ENCODE peak calls at places on chromosomes 12 and 14, in six cellular contexts. One of them, this sample, is unnamed.
A peak's percentile ranks its signal among the peaks of the same experiment; 100 is the strongest.

GRCh38 chr12:10632226-10632625 is 18.8 kb upstream of the MAGOHB start:
- DNase-seq in activated T-cell treated with anti-CD3 and anti-CD28 coated beads for 1 hour: no peak
- DNase-seq in H9: no peak
- DNase-seq in MCF 10A: no peak
- DNase-seq in cerebellum: no peak
- DNase-seq in foreskin fibroblast: no peak
- DNase-seq in this sample: no peak

GRCh38 chr12:70028515-70028914 is 203.5 kb downstream of the MYRFL start:
- DNase-seq in activated T-cell treated with anti-CD3 and anti-CD28 coated beads for 1 hour: no peak
- DNase-seq in H9: no peak
- DNase-seq in MCF 10A: no peak
- DNase-seq in cerebellum: no peak
- DNase-seq in foreskin fibroblast: no peak
- DNase-seq in this sample: no peak

GRCh38 chr12:95788637-95789036 is 1.9 kb downstream of the NTN4 start:
- DNase-seq in activated T-cell treated with anti-CD3 and anti-CD28 coated beads for 1 hour: no peak
- DNase-seq in H9: no peak
- DNase-seq in MCF 10A: peak; percentile 53
- DNase-seq in cerebellum: no peak
- DNase-seq in foreskin fibroblast: peak; percentile 47
- DNase-seq in this sample: peak; percentile 38

GRCh38 chr12:64034901-64035576 is 187.1 kb downstream of the KICS2 start:
- DNase-seq in activated T-cell treated with anti-CD3 and anti-CD28 coated beads for 1 hour: no peak
- DNase-seq in H9: no peak
- DNase-seq in MCF 10A: no peak
- DNase-seq in cerebellum: no peak
- DNase-seq in foreskin fibroblast: no peak
- DNase-seq in this sample: no peak

GRCh38 chr12:13436696-13437391 is 240.3 kb downstream of the EMP1 start:
- DNase-seq in activated T-cell treated with anti-CD3 and anti-CD28 coated beads for 1 hour: no peak
- DNase-seq in H9: no peak
- DNase-seq in MCF 10A: peak; percentile 74
- DNase-seq in cerebellum: no peak
- DNase-seq in foreskin fibroblast: peak; percentile 15
- DNase-seq in this sample: peak; percentile 89

GRCh38 chr12:26153421-26154154 is 28.8 kb upstream of the BHLHE41 start:
- DNase-seq in activated T-cell treated with anti-CD3 and anti-CD28 coated beads for 1 hour: no peak
- DNase-seq in H9: no peak
- DNase-seq in MCF 10A: peak; percentile 75
- DNase-seq in cerebellum: no peak
- DNase-seq in foreskin fibroblast: peak; percentile 92
- DNase-seq in this sample: peak; percentile 93

GRCh38 chr14:34030864-34031263 is 80.0 kb upstream of the EGLN3 start:
- DNase-seq in activated T-cell treated with anti-CD3 and anti-CD28 coated beads for 1 hour: no peak
- DNase-seq in H9: no peak
- DNase-seq in MCF 10A: peak; percentile 11
- DNase-seq in cerebellum: no peak
- DNase-seq in foreskin fibroblast: peak; percentile 22
- DNase-seq in this sample: peak; percentile 20

GRCh38 chr14:99215277-99215676 is 56.7 kb downstream of the BCL11B start:
- DNase-seq in activated T-cell treated with anti-CD3 and anti-CD28 coated beads for 1 hour: no peak
- DNase-seq in H9: no peak
- DNase-seq in MCF 10A: peak; percentile 7
- DNase-seq in cerebellum: peak; percentile 39
- DNase-seq in foreskin fibroblast: peak; percentile 32
- DNase-seq in this sample: peak; percentile 80

GRCh38 chr14:75783184-75783583 is 122.1 kb downstream of the TTLL5 start:
- DNase-seq in activated T-cell treated with anti-CD3 and anti-CD28 coated beads for 1 hour: no peak
- DNase-seq in H9: no peak
- DNase-seq in MCF 10A: no peak
- DNase-seq in cerebellum: no peak
- DNase-seq in foreskin fibroblast: no peak
- DNase-seq in this sample: no peak

GRCh38 chr12:107277850-107278249 is 184.5 kb upstream of the CRY1 start:
- DNase-seq in activated T-cell treated with anti-CD3 and anti-CD28 coated beads for 1 hour: no peak
- DNase-seq in H9: no peak
- DNase-seq in MCF 10A: peak; percentile 9
- DNase-seq in cerebellum: no peak
- DNase-seq in foreskin fibroblast: peak; percentile 58
- DNase-seq in this sample: peak; percentile 55

GRCh38 chr12:80045594-80045993 is 53.7 kb upstream of the OTOGL start:
- DNase-seq in activated T-cell treated with anti-CD3 and anti-CD28 coated beads for 1 hour: no peak
- DNase-seq in H9: no peak
- DNase-seq in MCF 10A: peak; percentile 55
- DNase-seq in cerebellum: no peak
- DNase-seq in foreskin fibroblast: peak; percentile 80
- DNase-seq in this sample: peak; percentile 67

GRCh38 chr12:108099085-108099484 is 30.0 kb upstream of the WSCD2 start:
- DNase-seq in activated T-cell treated with anti-CD3 and anti-CD28 coated beads for 1 hour: no peak
- DNase-seq in H9: no peak
- DNase-seq in MCF 10A: peak; percentile 18
- DNase-seq in cerebellum: peak; percentile 22
- DNase-seq in foreskin fibroblast: no peak
- DNase-seq in this sample: no peak

GRCh38 chr12:58588771-58589170 is 331.5 kb downstream of the LRIG3 start:
- DNase-seq in activated T-cell treated with anti-CD3 and anti-CD28 coated beads for 1 hour: no peak
- DNase-seq in H9: no peak
- DNase-seq in MCF 10A: peak; percentile 68
- DNase-seq in cerebellum: no peak
- DNase-seq in foreskin fibroblast: peak; percentile 74
- DNase-seq in this sample: no peak

GRCh38 chr14:92687681-92688433 is 60.6 kb downstream of the LGMN start:
- DNase-seq in activated T-cell treated with anti-CD3 and anti-CD28 coated beads for 1 hour: no peak
- DNase-seq in H9: peak; percentile 53
- DNase-seq in MCF 10A: no peak
- DNase-seq in cerebellum: peak; percentile 24
- DNase-seq in foreskin fibroblast: no peak
- DNase-seq in this sample: no peak

GRCh38 chr14:20620798-20621478 is 20.6 kb downstream of the OR6S1 start:
- DNase-seq in activated T-cell treated with anti-CD3 and anti-CD28 coated beads for 1 hour: no peak
- DNase-seq in H9: no peak
- DNase-seq in MCF 10A: peak; percentile 17
- DNase-seq in cerebellum: no peak
- DNase-seq in foreskin fibroblast: no peak
- DNase-seq in this sample: no peak

GRCh38 chr14:101948666-101949205 is 15.6 kb upstream of the DYNC1H1 start:
- DNase-seq in activated T-cell treated with anti-CD3 and anti-CD28 coated beads for 1 hour: no peak
- DNase-seq in H9: no peak
- DNase-seq in MCF 10A: no peak
- DNase-seq in cerebellum: no peak
- DNase-seq in foreskin fibroblast: no peak
- DNase-seq in this sample: no peak

GRCh38 chr12:8890313-8891084 is 23.8 kb upstream of the PHC1 start:
- DNase-seq in activated T-cell treated with anti-CD3 and anti-CD28 coated beads for 1 hour: peak; percentile 38
- DNase-seq in H9: peak; percentile 73
- DNase-seq in MCF 10A: peak; percentile 67
- DNase-seq in cerebellum: peak; percentile 71
- DNase-seq in foreskin fibroblast: peak; percentile 17
- DNase-seq in this sample: peak; percentile 11

GRCh38 chr12:5620896-5621295 is 189.0 kb downstream of the NTF3 start:
- DNase-seq in activated T-cell treated with anti-CD3 and anti-CD28 coated beads for 1 hour: no peak
- DNase-seq in H9: peak; percentile 21
- DNase-seq in MCF 10A: no peak
- DNase-seq in cerebellum: no peak
- DNase-seq in foreskin fibroblast: no peak
- DNase-seq in this sample: no peak

GRCh38 chr14:98177551-98177950 is 1094.4 kb downstream of the BCL11B start:
- DNase-seq in activated T-cell treated with anti-CD3 and anti-CD28 coated beads for 1 hour: no peak
- DNase-seq in H9: no peak
- DNase-seq in MCF 10A: no peak
- DNase-seq in cerebellum: no peak
- DNase-seq in foreskin fibroblast: no peak
- DNase-seq in this sample: no peak

GRCh38 chr14:23356036-23356435 is 3.3 kb upstream of the SLC22A17 start:
- DNase-seq in activated T-cell treated with anti-CD3 and anti-CD28 coated beads for 1 hour: no peak
- DNase-seq in H9: no peak
- DNase-seq in MCF 10A: no peak
- DNase-seq in cerebellum: no peak
- DNase-seq in foreskin fibroblast: no peak
- DNase-seq in this sample: no peak

GRCh38 chr12:31029916-31030562 is 43.6 kb upstream of the DDX11 start:
- DNase-seq in activated T-cell treated with anti-CD3 and anti-CD28 coated beads for 1 hour: no peak
- DNase-seq in H9: peak; percentile 22
- DNase-seq in MCF 10A: no peak
- DNase-seq in cerebellum: no peak
- DNase-seq in foreskin fibroblast: no peak
- DNase-seq in this sample: no peak

GRCh38 chr12:88553941-88554658 is 26.2 kb downstream of the KITLG start:
- DNase-seq in activated T-cell treated with anti-CD3 and anti-CD28 coated beads for 1 hour: no peak
- DNase-seq in H9: no peak
- DNase-seq in MCF 10A: peak; percentile 94
- DNase-seq in cerebellum: no peak
- DNase-seq in foreskin fibroblast: peak; percentile 83
- DNase-seq in this sample: peak; percentile 53

GRCh38 chr12:113075137-113075683 is 18.7 kb downstream of the DTX1 start:
- DNase-seq in activated T-cell treated with anti-CD3 and anti-CD28 coated beads for 1 hour: no peak
- DNase-seq in H9: no peak
- DNase-seq in MCF 10A: no peak
- DNase-seq in cerebellum: no peak
- DNase-seq in foreskin fibroblast: no peak
- DNase-seq in this sample: no peak

GRCh38 chr14:67532998-67533753 is at the start of gene PLEKHH1:
- DNase-seq in activated T-cell treated with anti-CD3 and anti-CD28 coated beads for 1 hour: peak; percentile 24
- DNase-seq in H9: peak; percentile 83
- DNase-seq in MCF 10A: peak; percentile 80
- DNase-seq in cerebellum: peak; percentile 78
- DNase-seq in foreskin fibroblast: peak; percentile 62
- DNase-seq in this sample: peak; percentile 91

GRCh38 chr12:108915632-108916133 is 35.8 kb downstream of the DAO start:
- DNase-seq in activated T-cell treated with anti-CD3 and anti-CD28 coated beads for 1 hour: no peak
- DNase-seq in H9: no peak
- DNase-seq in MCF 10A: no peak
- DNase-seq in cerebellum: no peak
- DNase-seq in foreskin fibroblast: no peak
- DNase-seq in this sample: peak; percentile 7

GRCh38 chr12:110813298-110813697 is 33.5 kb upstream of the CCDC63 start:
- DNase-seq in activated T-cell treated with anti-CD3 and anti-CD28 coated beads for 1 hour: no peak
- DNase-seq in H9: peak; percentile 50
- DNase-seq in MCF 10A: no peak
- DNase-seq in cerebellum: no peak
- DNase-seq in foreskin fibroblast: no peak
- DNase-seq in this sample: no peak

GRCh38 chr14:59377485-59377884 is 87.7 kb downstream of the GPR135 start:
- DNase-seq in activated T-cell treated with anti-CD3 and anti-CD28 coated beads for 1 hour: no peak
- DNase-seq in H9: no peak
- DNase-seq in MCF 10A: no peak
- DNase-seq in cerebellum: no peak
- DNase-seq in foreskin fibroblast: no peak
- DNase-seq in this sample: no peak

GRCh38 chr14:94805726-94806288 is 35.9 kb upstream of the GSC start:
- DNase-seq in activated T-cell treated with anti-CD3 and anti-CD28 coated beads for 1 hour: no peak
- DNase-seq in H9: no peak
- DNase-seq in MCF 10A: no peak
- DNase-seq in cerebellum: no peak
- DNase-seq in foreskin fibroblast: no peak
- DNase-seq in this sample: no peak

GRCh38 chr12:59579616-59580015 is 16.2 kb upstream of the SLC16A7 start:
- DNase-seq in activated T-cell treated with anti-CD3 and anti-CD28 coated beads for 1 hour: no peak
- DNase-seq in H9: no peak
- DNase-seq in MCF 10A: no peak
- DNase-seq in cerebellum: no peak
- DNase-seq in foreskin fibroblast: no peak
- DNase-seq in this sample: no peak

GRCh38 chr14:35403397-35404245 is 928 bp downstream of the NFKBIA start:
- DNase-seq in activated T-cell treated with anti-CD3 and anti-CD28 coated beads for 1 hour: peak; percentile 93
- DNase-seq in H9: peak; percentile 85
- DNase-seq in MCF 10A: peak; percentile 93
- DNase-seq in cerebellum: peak; percentile 86
- DNase-seq in foreskin fibroblast: peak; percentile 93
- DNase-seq in this sample: peak; percentile 97

GRCh38 chr14:102829106-102829505 is 51.9 kb downstream of the TRAF3 start:
- DNase-seq in activated T-cell treated with anti-CD3 and anti-CD28 coated beads for 1 hour: no peak
- DNase-seq in H9: no peak
- DNase-seq in MCF 10A: no peak
- DNase-seq in cerebellum: no peak
- DNase-seq in foreskin fibroblast: no peak
- DNase-seq in this sample: no peak

GRCh38 chr12:12266389-12266872 is 413 bp downstream of the LRP6 start:
- DNase-seq in activated T-cell treated with anti-CD3 and anti-CD28 coated beads for 1 hour: no peak
- DNase-seq in H9: no peak
- DNase-seq in MCF 10A: peak; percentile 27
- DNase-seq in cerebellum: peak; percentile 21
- DNase-seq in foreskin fibroblast: no peak
- DNase-seq in this sample: no peak

GRCh38 chr14:70685480-70686197 is 43.9 kb downstream of the TTC9 start:
- DNase-seq in activated T-cell treated with anti-CD3 and anti-CD28 coated beads for 1 hour: no peak
- DNase-seq in H9: peak; percentile 56
- DNase-seq in MCF 10A: no peak
- DNase-seq in cerebellum: no peak
- DNase-seq in foreskin fibroblast: no peak
- DNase-seq in this sample: no peak

This sample was measured in Daoy.